ENCODE peak calls at places on chromosomes 1 and 21, in six cellular contexts. One of them, this sample, is unnamed.

GRCh38 chr1:171441278-171441677 is 44.1 kb upstream of the PRRC2C start:
- DNase-seq in K562: no peak
- DNase-seq in SK-N-SH: no peak
- DNase-seq in H1: no peak
- DNase-seq in GM12878: no peak
- DNase-seq in HepG2: no peak
- DNase-seq in this sample: peak

GRCh38 chr1:1208713-1209433 is 2.5 kb upstream of the TNFRSF18 start:
- DNase-seq in K562: peak
- DNase-seq in SK-N-SH: no peak
- DNase-seq in H1: no peak
- DNase-seq in GM12878: no peak
- DNase-seq in HepG2: no peak
- DNase-seq in this sample: no peak

GRCh38 chr21:25717491-25718139 is 17.1 kb downstream of the ATP5PF start:
- DNase-seq in K562: peak
- DNase-seq in SK-N-SH: no peak
- DNase-seq in H1: no peak
- DNase-seq in GM12878: no peak
- DNase-seq in HepG2: no peak
- DNase-seq in this sample: no peak

GRCh38 chr1:232456720-232457119 is 173.2 kb downstream of the SIPA1L2 start:
- DNase-seq in K562: no peak
- DNase-seq in SK-N-SH: no peak
- DNase-seq in H1: no peak
- DNase-seq in GM12878: no peak
- DNase-seq in HepG2: no peak
- DNase-seq in this sample: no peak

GRCh38 chr1:153629971-153630370 is 1.7 kb downstream of the S100A1 start:
- DNase-seq in K562: no peak
- DNase-seq in SK-N-SH: no peak
- DNase-seq in H1: no peak
- DNase-seq in GM12878: no peak
- DNase-seq in HepG2: no peak
- DNase-seq in this sample: no peak

GRCh38 chr1:177343445-177343844 is 172.7 kb downstream of the BRINP2 start:
- DNase-seq in K562: no peak
- DNase-seq in SK-N-SH: no peak
- DNase-seq in H1: no peak
- DNase-seq in GM12878: no peak
- DNase-seq in HepG2: no peak
- DNase-seq in this sample: no peak

GRCh38 chr1:30872948-30873263 is 35.7 kb downstream of the SDC3 start:
- DNase-seq in K562: no peak
- DNase-seq in SK-N-SH: no peak
- DNase-seq in H1: no peak
- DNase-seq in GM12878: no peak
- DNase-seq in HepG2: no peak
- DNase-seq in this sample: no peak

GRCh38 chr1:92858564-92859399 is 26.9 kb downstream of the RPL5 start:
- DNase-seq in K562: peak
- DNase-seq in SK-N-SH: peak
- DNase-seq in H1: no peak
- DNase-seq in GM12878: peak
- DNase-seq in HepG2: peak
- DNase-seq in this sample: peak

GRCh38 chr1:67850151-67850551 is 16.9 kb upstream of the GNG12 start:
- DNase-seq in K562: peak
- DNase-seq in SK-N-SH: peak
- DNase-seq in H1: no peak
- DNase-seq in GM12878: no peak
- DNase-seq in HepG2: no peak
- DNase-seq in this sample: peak

GRCh38 chr1:29583727-29584126 is 347.4 kb downstream of the PTPRU start:
- DNase-seq in K562: no peak
- DNase-seq in SK-N-SH: no peak
- DNase-seq in H1: no peak
- DNase-seq in GM12878: no peak
- DNase-seq in HepG2: no peak
- DNase-seq in this sample: no peak

GRCh38 chr1:119115301-119115700 is 25.2 kb downstream of the WARS2 start:
- DNase-seq in K562: no peak
- DNase-seq in SK-N-SH: peak
- DNase-seq in H1: no peak
- DNase-seq in GM12878: no peak
- DNase-seq in HepG2: no peak
- DNase-seq in this sample: no peak

GRCh38 chr1:217953922-217954321 is 322.8 kb downstream of the SPATA17 start:
- DNase-seq in K562: no peak
- DNase-seq in SK-N-SH: no peak
- DNase-seq in H1: no peak
- DNase-seq in GM12878: no peak
- DNase-seq in HepG2: no peak
- DNase-seq in this sample: no peak

GRCh38 chr1:227317541-227318002 is 720 bp downstream of the CDC42BPA start:
- DNase-seq in K562: peak
- DNase-seq in SK-N-SH: peak
- DNase-seq in H1: peak
- DNase-seq in GM12878: no peak
- DNase-seq in HepG2: peak
- DNase-seq in this sample: peak

GRCh38 chr1:48889088-48889487 is 112.4 kb upstream of the BEND5 start:
- DNase-seq in K562: no peak
- DNase-seq in SK-N-SH: peak
- DNase-seq in H1: no peak
- DNase-seq in GM12878: no peak
- DNase-seq in HepG2: no peak
- DNase-seq in this sample: no peak

GRCh38 chr1:26169201-26169600 is 438 bp upstream of the C1orf232 start:
- DNase-seq in K562: no peak
- DNase-seq in SK-N-SH: no peak
- DNase-seq in H1: no peak
- DNase-seq in GM12878: no peak
- DNase-seq in HepG2: no peak
- DNase-seq in this sample: no peak

GRCh38 chr1:224245188-224245587 is 62.1 kb downstream of the DEGS1 start:
- DNase-seq in K562: no peak
- DNase-seq in SK-N-SH: peak
- DNase-seq in H1: no peak
- DNase-seq in GM12878: peak
- DNase-seq in HepG2: peak
- DNase-seq in this sample: no peak

GRCh38 chr1:234613128-234613875 is 3.3 kb upstream of the IRF2BP2 start:
- DNase-seq in K562: no peak
- DNase-seq in SK-N-SH: no peak
- DNase-seq in H1: no peak
- DNase-seq in GM12878: no peak
- DNase-seq in HepG2: peak
- DNase-seq in this sample: no peak

GRCh38 chr1:206814716-206815341 is 42.5 kb upstream of the IL10 start:
- DNase-seq in K562: no peak
- DNase-seq in SK-N-SH: peak
- DNase-seq in H1: no peak
- DNase-seq in GM12878: no peak
- DNase-seq in HepG2: no peak
- DNase-seq in this sample: no peak

GRCh38 chr1:230976825-230977747 is 1.6 kb downstream of the TTC13 start:
- DNase-seq in K562: no peak
- DNase-seq in SK-N-SH: no peak
- DNase-seq in H1: no peak
- DNase-seq in GM12878: no peak
- DNase-seq in HepG2: no peak
- DNase-seq in this sample: no peak

DNA sequence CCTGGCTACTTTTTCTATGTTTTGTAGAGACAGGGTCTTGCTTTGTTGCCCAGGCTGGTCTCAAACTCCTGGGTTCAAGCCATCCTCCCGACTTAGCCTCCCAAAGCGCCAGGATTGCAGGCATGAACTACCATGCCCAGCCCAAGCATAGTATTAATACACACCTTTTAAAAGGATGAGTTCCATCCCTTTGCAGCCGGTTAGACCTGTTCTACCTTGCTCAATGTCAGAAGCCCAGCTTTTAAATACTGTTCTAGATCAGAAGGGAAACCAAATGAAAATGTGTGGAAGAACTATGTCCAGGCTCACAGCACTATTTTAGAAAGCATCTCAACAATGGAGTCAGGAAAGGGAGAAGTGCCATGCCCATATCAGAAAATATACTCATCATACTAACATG is 78.0 kb downstream of the RNF220 start:
- DNase-seq in K562: no peak
- DNase-seq in SK-N-SH: no peak
- DNase-seq in H1: no peak
- DNase-seq in GM12878: no peak
- DNase-seq in HepG2: no peak
- DNase-seq in this sample: no peak
- TF ChIP-seq CHD2 in K562: no peak
- TF ChIP-seq CHD2 in SK-N-SH: no peak
- TF ChIP-seq CHD2 in H1: no peak
- TF ChIP-seq CHD2 in GM12878: no peak
- TF ChIP-seq CHD2 in HepG2: no peak
- TF ChIP-seq CHD2 in this sample: no peak

GRCh38 chr1:81233591-81233990 is 567.1 kb upstream of the ADGRL2 start:
- DNase-seq in K562: no peak
- DNase-seq in SK-N-SH: no peak
- DNase-seq in H1: no peak
- DNase-seq in GM12878: no peak
- DNase-seq in HepG2: no peak
- DNase-seq in this sample: no peak

GRCh38 chr1:81230983-81231728 is 569.6 kb upstream of the ADGRL2 start:
- DNase-seq in K562: no peak
- DNase-seq in SK-N-SH: no peak
- DNase-seq in H1: no peak
- DNase-seq in GM12878: no peak
- DNase-seq in HepG2: no peak
- DNase-seq in this sample: no peak

GRCh38 chr1:81234237-81234636 is 566.5 kb upstream of the ADGRL2 start:
- DNase-seq in K562: no peak
- DNase-seq in SK-N-SH: no peak
- DNase-seq in H1: no peak
- DNase-seq in GM12878: no peak
- DNase-seq in HepG2: no peak
- DNase-seq in this sample: no peak

GRCh38 chr1:81231729-81232038 is 569.0 kb upstream of the ADGRL2 start:
- DNase-seq in K562: no peak
- DNase-seq in SK-N-SH: peak
- DNase-seq in H1: no peak
- DNase-seq in GM12878: no peak
- DNase-seq in HepG2: no peak
- DNase-seq in this sample: no peak

DNA sequence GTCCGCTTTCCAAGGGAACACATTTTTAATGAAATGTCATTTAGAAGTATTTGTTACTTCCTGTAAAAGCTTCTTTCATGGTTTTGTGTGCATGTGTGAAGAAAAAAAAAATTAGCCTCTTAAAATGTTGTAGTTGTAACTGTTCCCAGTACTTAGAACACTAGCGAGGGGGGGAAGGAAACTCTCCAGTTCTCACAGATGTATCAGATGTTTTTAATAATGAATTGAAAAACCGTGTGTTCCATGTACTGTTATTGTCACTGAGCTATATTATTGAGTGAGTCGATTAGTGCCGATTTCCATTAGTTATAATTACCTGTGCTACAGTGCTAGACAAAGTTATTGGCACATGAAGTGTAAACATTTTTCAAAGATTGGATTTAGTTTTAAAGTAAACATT is 568.2 kb upstream of the ADGRL2 start:
- DNase-seq in K562: no peak
- DNase-seq in SK-N-SH: peak
- DNase-seq in H1: no peak
- DNase-seq in GM12878: no peak
- DNase-seq in HepG2: no peak
- DNase-seq in this sample: no peak
- TF ChIP-seq RAD21 in K562: no peak
- TF ChIP-seq RAD21 in SK-N-SH: no peak
- TF ChIP-seq RAD21 in H1: no peak
- TF ChIP-seq RAD21 in GM12878: no peak
- TF ChIP-seq RAD21 in HepG2: no peak
- TF ChIP-seq RAD21 in this sample: no peak

DNA sequence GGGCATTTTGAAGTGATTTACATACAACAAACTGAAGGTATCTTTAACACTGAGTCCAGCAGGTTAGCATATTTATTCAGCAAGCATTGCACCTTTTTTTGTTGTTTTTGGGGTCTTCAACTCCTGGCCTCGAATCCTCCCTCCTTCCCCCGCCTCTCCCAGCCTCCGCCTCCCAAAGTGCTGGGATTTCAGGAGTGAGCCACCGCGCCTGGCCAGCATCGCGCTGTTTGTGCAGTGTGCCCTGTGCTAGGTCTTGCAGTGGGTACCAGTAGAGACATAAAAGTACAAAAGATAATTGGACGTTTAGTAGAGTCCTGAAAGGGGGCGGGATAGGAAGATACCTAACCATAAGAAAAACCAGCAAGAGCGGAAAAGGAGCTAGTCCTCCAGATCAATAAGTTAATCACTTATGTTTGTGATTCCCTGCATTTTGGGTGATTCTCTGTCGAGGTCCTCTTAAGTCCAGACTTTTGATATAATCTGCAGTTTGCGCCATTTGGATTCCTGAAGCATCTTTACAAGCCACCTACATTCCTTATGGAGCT is 111.8 kb downstream of the OSBPL9 start:
- DNase-seq in K562: no peak
- DNase-seq in SK-N-SH: peak
- DNase-seq in H1: no peak
- DNase-seq in GM12878: no peak
- DNase-seq in HepG2: no peak
- DNase-seq in this sample: no peak
- TF ChIP-seq CHD2 in K562: no peak
- TF ChIP-seq CHD2 in SK-N-SH: no peak
- TF ChIP-seq CHD2 in H1: no peak
- TF ChIP-seq CHD2 in GM12878: no peak
- TF ChIP-seq CHD2 in HepG2: no peak
- TF ChIP-seq CHD2 in this sample: no peak

DNA sequence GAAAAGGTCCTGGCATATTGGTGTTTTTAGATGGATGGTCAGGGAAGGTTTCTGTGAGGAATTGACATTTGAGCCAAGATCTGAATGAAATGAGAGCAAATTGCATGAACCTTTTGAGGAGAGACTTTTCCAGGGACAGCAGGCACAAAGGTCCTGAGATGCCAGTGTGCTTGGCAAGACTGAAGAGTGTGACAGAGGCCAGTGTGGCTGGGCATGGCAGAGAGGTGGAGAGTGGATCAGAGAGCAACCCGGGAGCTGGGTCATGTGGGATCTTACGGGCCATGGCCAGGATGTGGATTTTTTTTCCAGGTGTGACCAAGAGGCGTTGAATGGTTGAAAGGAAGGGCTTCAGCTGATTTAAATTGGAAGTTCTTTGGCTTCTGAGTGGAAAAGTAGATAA is 3.4 kb downstream of the SCCPDH start:
- DNase-seq in K562: no peak
- DNase-seq in SK-N-SH: no peak
- DNase-seq in H1: no peak
- DNase-seq in GM12878: no peak
- DNase-seq in HepG2: no peak
- DNase-seq in this sample: no peak
- TF ChIP-seq RAD21 in K562: no peak
- TF ChIP-seq RAD21 in SK-N-SH: no peak
- TF ChIP-seq RAD21 in H1: no peak
- TF ChIP-seq RAD21 in GM12878: no peak
- TF ChIP-seq RAD21 in HepG2: no peak
- TF ChIP-seq RAD21 in this sample: no peak

GRCh38 chr1:157178490-157178889 is 40.3 kb upstream of the ETV3 start:
- DNase-seq in K562: no peak
- DNase-seq in SK-N-SH: no peak
- DNase-seq in H1: no peak
- DNase-seq in GM12878: no peak
- DNase-seq in HepG2: no peak
- DNase-seq in this sample: no peak
- TF ChIP-seq CHD2 in K562: no peak
- TF ChIP-seq CHD2 in SK-N-SH: no peak
- TF ChIP-seq CHD2 in H1: no peak
- TF ChIP-seq CHD2 in GM12878: no peak
- TF ChIP-seq CHD2 in HepG2: no peak
- TF ChIP-seq CHD2 in this sample: no peak